ENCODE peak calls at places on chromosomes 11 and 22, in four cellular contexts. Z is right atrium auricular region, X is adrenal gland, M is thoracic aorta. B is an unnamed sample. For H3K9me3 and H3K4me1, the result is how much of the 10 kb centered on the place peaks cover.

GRCh38 chr11:114183041-114183511 is 113.1 kb upstream of the NNMT start:
- DNase-seq in Z (no peak), X (no peak), M (no peak), B (no peak)

GRCh38 chr22:31122532-31123291 is at the start of gene INPP5J:
- DNase-seq in Z (peak), X (peak), M (no peak), B (no peak)

GRCh38 chr11:68040121-68040956 is 1.5 kb downstream of the TCIRG1 start:
- DNase-seq in Z (peak), X (no peak), M (no peak), B (peak)

GRCh38 chr11:30006876-30007275 is 10.0 kb downstream of the KCNA4 start:
- DNase-seq in Z (no peak), X (no peak), M (no peak), B (no peak)

GRCh38 chr11:3095712-3096361 is 38.6 kb upstream of the CARS1 start:
- DNase-seq in Z (no peak), X (no peak), M (no peak), B (no peak)

GRCh38 chr11:68659158-68659921 is 25.0 kb upstream of the GAL start:
- DNase-seq in Z (peak), X (peak), M (no peak), B (no peak)

GRCh38 chr11:46249103-46249942 is 28.1 kb upstream of the CREB3L1 start:
- DNase-seq in Z (no peak), X (no peak), M (no peak), B (no peak)

GRCh38 chr11:75668508-75669297 is at the start of gene MAP6:
- DNase-seq in Z (no peak), X (peak), M (no peak), B (no peak)

GRCh38 chr11:22433066-22433450 is 94.9 kb downstream of the SLC17A6 start:
- DNase-seq in Z (no peak), X (no peak), M (no peak), B (no peak)

GRCh38 chr11:134033696-134034491 is 35.0 kb upstream of the JAM3 start:
- DNase-seq in Z (peak), X (peak), M (peak), B (peak)

GRCh38 chr11:127275771-127276170 is 275.2 kb upstream of the KIRREL3 start:
- DNase-seq in Z (no peak), X (no peak), M (no peak), B (no peak)

GRCh38 chr22:49149721-49150608 is 677.7 kb downstream of the BRD1 start:
- DNase-seq in Z (no peak), X (no peak), M (no peak), B (no peak)
- H3K9me3 ChIP-seq in Z (under half), X (under half), M (under half), B (under half)

DNA sequence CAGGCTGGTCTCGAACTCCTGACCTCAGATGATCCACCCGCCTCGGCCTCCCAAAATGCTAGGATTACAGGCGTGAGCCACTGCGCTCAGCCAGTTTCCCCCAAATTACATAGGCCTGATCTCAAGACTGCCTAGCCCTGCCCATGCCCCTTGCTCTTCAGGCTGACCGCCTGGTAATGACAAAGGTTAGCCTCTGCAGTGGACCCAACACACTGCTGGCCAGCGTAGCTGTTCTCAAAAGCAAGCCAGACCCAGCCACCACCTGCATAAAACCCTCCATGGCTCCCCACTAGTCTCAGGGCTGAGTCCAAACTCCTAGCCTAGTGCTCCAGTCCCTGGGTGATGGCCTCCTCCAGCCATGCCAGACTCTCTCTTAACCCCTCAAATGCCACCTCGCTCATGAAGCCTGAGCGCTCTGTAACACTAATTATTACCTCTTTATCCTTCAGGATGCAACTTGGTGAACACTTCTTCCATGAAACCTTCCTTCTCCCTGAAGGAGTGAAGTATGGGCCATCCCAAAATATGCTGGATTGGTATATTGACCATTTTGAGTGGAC is 836 bp upstream of the RSPH14 start:
- DNase-seq in Z (no peak), X (no peak), M (no peak), B (no peak)
- H3K4me1 ChIP-seq in Z (under half), X (under half), M (under half), B (under half)

DNA sequence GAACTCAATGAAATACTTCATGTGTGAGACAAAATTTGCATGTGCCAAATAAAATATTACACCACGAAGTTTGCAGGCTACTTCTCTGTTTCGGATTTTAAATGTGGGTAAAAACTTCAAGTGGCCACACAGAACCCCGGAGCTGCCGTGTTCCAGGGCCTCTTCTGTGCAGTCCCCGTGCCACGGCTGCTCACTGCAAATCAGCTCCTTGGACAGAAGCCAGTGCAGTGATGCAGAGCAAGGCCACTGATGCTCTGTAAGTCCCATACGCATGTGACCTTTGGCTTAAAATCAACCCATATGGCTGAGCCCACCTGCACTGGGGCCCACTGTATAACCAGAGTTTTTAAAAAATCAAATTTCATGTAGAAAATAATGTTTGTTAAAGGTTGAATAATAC is 1309.4 kb downstream of the TBC1D22A start:
- DNase-seq in Z (no peak), X (no peak), M (no peak), B (no peak)
- H3K9me3 ChIP-seq in Z (under half), X (under half), M (under half), B (under half)

GRCh38 chr11:128327274-128327673 is 260.1 kb downstream of the ETS1 start:
- DNase-seq in Z (no peak), X (no peak), M (no peak), B (no peak)

GRCh38 chr11:128334311-128335044 is 252.9 kb downstream of the ETS1 start:
- DNase-seq in Z (no peak), X (peak), M (no peak), B (no peak)

GRCh38 chr11:128328955-128329551 is 258.3 kb downstream of the ETS1 start:
- DNase-seq in Z (no peak), X (peak), M (no peak), B (no peak)

GRCh38 chr11:128330203-128330602 is 257.2 kb downstream of the ETS1 start:
- DNase-seq in Z (no peak), X (no peak), M (no peak), B (no peak)

GRCh38 chr11:128331317-128331716 is 256.0 kb downstream of the ETS1 start:
- DNase-seq in Z (no peak), X (no peak), M (no peak), B (no peak)
- H3K4me1 ChIP-seq in Z (under half), X (under half), M (under half), B (under half)

GRCh38 chr22:47596176-47596690 is 833.8 kb downstream of the TBC1D22A start:
- DNase-seq in Z (no peak), X (no peak), M (no peak), B (peak)
- H3K9me3 ChIP-seq in Z (under half), X (under half), M (under half), B (under half)

DNA sequence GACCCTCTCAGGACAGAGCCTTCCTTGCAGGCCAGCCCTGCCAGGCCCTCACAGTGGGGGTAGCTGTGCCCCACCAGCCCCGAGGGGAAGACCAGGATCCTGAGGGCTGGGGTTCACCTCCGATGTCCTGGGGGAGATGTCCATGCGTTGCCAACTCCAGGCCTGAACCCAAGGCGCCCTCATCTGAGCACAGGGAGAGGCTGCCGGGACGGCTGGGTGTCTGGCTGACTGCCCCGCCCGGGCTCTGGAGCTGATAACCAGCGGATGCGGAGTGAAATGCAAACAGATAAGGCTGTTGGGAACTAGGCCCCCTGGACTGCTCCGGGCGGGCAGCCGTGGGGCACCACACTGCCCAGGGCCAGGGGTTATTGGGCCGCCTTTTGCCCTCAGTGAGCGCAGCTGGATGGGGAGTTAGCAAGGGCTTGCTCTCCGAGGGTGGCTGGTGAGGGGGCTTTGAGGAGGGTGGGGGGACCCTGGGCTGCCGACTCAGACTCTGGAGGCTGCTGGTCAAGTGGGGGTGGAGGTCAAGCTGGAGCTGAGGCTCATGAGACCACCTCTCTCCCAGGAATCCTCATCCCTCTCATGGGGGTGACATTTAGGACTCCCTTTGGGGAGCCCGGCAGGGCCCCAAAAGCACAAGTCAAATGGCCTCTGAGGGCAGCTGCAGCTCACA is 5.6 kb upstream of the MUC6 start:
- DNase-seq in Z (no peak), X (no peak), M (no peak), B (no peak)
- H3K4me1 ChIP-seq in Z (under half), X (under half), M (under half), B (under half)

GRCh38 chr22:47386812-47387510 is 624.5 kb downstream of the TBC1D22A start:
- DNase-seq in Z (no peak), X (no peak), M (no peak), B (no peak)
- H3K9me3 ChIP-seq in Z (under half), X (under half), M (under half), B (under half)

B was measured in ascending aorta.